ENCODE peak calls at places on chromosomes 4 and X, in seven cellular contexts. U is stomach; S is mesenchymal stem cell; E is GM23338; M is naive thymus-derived CD4-positive, alpha-beta T cell; R is tibial nerve; F is heart right ventricle. N is an unnamed sample.

GRCh38 chr4:155342142-155342541 is 34.6 kb downstream of the MAP9 start:
- DNase-seq in F (no peak), E (no peak), M (no peak), S (peak; percentile 11), U (no peak), R (no peak), N (no peak)

GRCh38 chr4:10730590-10730989 is 46.0 kb upstream of the CLNK start:
- DNase-seq in S (no peak), F (no peak), U (no peak), R (no peak), E (no peak), M (no peak), N (no peak)

GRCh38 chrX:150968862-150969720 is 14.0 kb upstream of the HMGB3 start:
- DNase-seq in U (no peak), S (no peak), R (no peak), F (no peak), M (no peak), E (peak; percentile 32), N (no peak)

GRCh38 chr4:105088110-105088879 is 58.4 kb upstream of the TET2 start:
- DNase-seq in M (no peak), U (no peak), R (no peak), F (peak; percentile 23), E (peak; percentile 62), S (peak; percentile 93), N (no peak)

GRCh38 chr4:155889036-155889793 is 14.3 kb upstream of the TDO2 start:
- DNase-seq in R (no peak), E (no peak), F (peak; percentile 25), S (peak; percentile 94), M (no peak), U (no peak), N (no peak)

GRCh38 chrX:65610040-65610439 is 57.4 kb upstream of the MSN start:
- DNase-seq in M (no peak), S (peak; percentile 64), E (no peak), U (no peak), F (no peak), R (no peak), N (no peak)

GRCh38 chr4:112916868-112917267 is 132.6 kb upstream of the ANK2 start:
- DNase-seq in S (peak; percentile 68), R (no peak), M (no peak), U (no peak), E (peak; percentile 43), F (no peak), N (no peak)

GRCh38 chr4:26985836-26986235 is 125.2 kb downstream of the STIM2 start:
- DNase-seq in E (no peak), M (peak; percentile 62), U (no peak), F (no peak), R (no peak), S (no peak), N (no peak)

GRCh38 chrX:110056419-110056818 is 53.5 kb downstream of the TMEM164 start:
- DNase-seq in F (no peak), E (no peak), U (no peak), M (no peak), S (no peak), R (no peak), N (no peak)

GRCh38 chrX:150692837-150693781 is at the start of gene MTMR1:
- DNase-seq in F (peak; percentile 18), S (no peak), R (no peak), U (peak; percentile 44), M (peak; percentile 52), E (peak; percentile 29), N (no peak)

GRCh38 chr4:138975225-138975624 is 40.4 kb upstream of the NOCT start:
- DNase-seq in M (no peak), E (peak; percentile 91), U (no peak), R (no peak), S (no peak), F (no peak), N (no peak)

GRCh38 chr4:151960449-151961246 is 199.8 kb upstream of the GATB start:
- DNase-seq in M (no peak), U (no peak), S (no peak), F (peak; percentile 17), R (no peak), E (no peak), N (no peak)

GRCh38 chr4:184826315-184827266 is 823 bp upstream of the ACSL1 start:
- DNase-seq in R (no peak), F (no peak), U (peak; percentile 46), E (peak; percentile 41), M (peak; percentile 57), S (peak; percentile 44), N (no peak)

GRCh38 chr4:110754726-110755125 is 131.8 kb upstream of the PITX2 start:
- DNase-seq in M (no peak), R (no peak), S (no peak), U (no peak), E (no peak), F (no peak), N (no peak)

GRCh38 chr4:81319657-81320056 is 104.6 kb upstream of the PRKG2 start:
- DNase-seq in S (no peak), U (no peak), E (no peak), M (no peak), R (no peak), F (no peak), N (no peak)

GRCh38 chrX:9379697-9380551 is 84.9 kb upstream of the TBL1X start:
- DNase-seq in U (no peak), R (no peak), E (no peak), S (peak; percentile 38), M (no peak), F (no peak), N (no peak)

GRCh38 chrX:49876750-49877149 is 2.5 kb upstream of the USP27X start:
- DNase-seq in S (peak; percentile 34), R (no peak), F (no peak), E (peak; percentile 51), M (peak; percentile 34), U (no peak), N (no peak)

GRCh38 chr4:4492161-4492847 is 49.5 kb downstream of the STX18 start:
- DNase-seq in R (no peak), F (no peak), U (no peak), E (no peak), M (no peak), S (peak; percentile 63), N (no peak)

GRCh38 chr4:4490816-4491215 is 51.0 kb downstream of the STX18 start:
- DNase-seq in E (no peak), U (no peak), F (no peak), M (no peak), S (no peak), R (no peak), N (no peak)

GRCh38 chr4:4491396-4491893 is 50.4 kb downstream of the STX18 start:
- DNase-seq in S (no peak), F (no peak), U (no peak), R (no peak), M (no peak), E (no peak), N (no peak)

GRCh38 chr4:4496604-4497372 is 45.1 kb downstream of the STX18 start:
- DNase-seq in F (no peak), S (peak; percentile 72), R (no peak), E (no peak), U (no peak), M (no peak), N (no peak)

DNA sequence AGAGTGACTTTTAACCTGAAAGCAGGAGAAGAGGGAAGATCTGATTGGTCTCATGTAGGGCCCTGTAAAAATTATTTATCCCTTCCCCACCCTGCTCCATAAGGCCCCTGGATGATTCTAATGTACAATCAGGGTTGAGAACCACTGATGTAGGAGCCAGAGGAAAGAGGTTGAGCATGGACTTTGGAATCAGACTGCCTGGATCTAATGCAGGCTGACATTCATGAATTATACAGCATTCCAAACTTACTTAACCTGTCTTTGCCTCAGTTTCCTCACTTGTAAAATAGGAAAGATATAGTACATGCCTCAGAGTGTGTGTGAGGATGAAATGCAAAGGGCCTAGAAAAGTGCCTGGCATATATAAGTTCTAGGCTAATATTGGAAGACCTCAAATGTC is 47.0 kb downstream of the STX18 start:
- DNase-seq in R (no peak), U (no peak), E (no peak), M (no peak), F (no peak), S (no peak), N (no peak)
- H3K4me1 ChIP-seq in R (no peaks in the 10 kb centered on the region), U (peaks cover 8% of the 10 kb centered on the region), E (peaks cover 11% of the 10 kb centered on the region), M (no peaks in the 10 kb centered on the region), F (peaks cover 17% of the 10 kb centered on the region), S (peaks cover 5% of the 10 kb centered on the region), N (no peaks in the 10 kb centered on the region)

GRCh38 chrX:154059729-154060245 is 37.7 kb downstream of the MECP2 start:
- DNase-seq in F (no peak), E (no peak), M (no peak), R (no peak), U (no peak), S (no peak), N (no peak)

GRCh38 chrX:154059231-154059630 is 38.3 kb downstream of the MECP2 start:
- DNase-seq in S (no peak), M (no peak), U (no peak), E (no peak), R (no peak), F (no peak), N (no peak)

GRCh38 chrX:154058207-154058997 is 38.7 kb upstream of the IRAK1 start:
- DNase-seq in U (no peak), R (no peak), F (no peak), M (no peak), E (no peak), S (no peak), N (no peak)

GRCh38 chrX:154057790-154058189 is 38.1 kb upstream of the IRAK1 start:
- DNase-seq in M (no peak), S (no peak), R (no peak), F (no peak), E (no peak), U (no peak), N (no peak)

GRCh38 chrX:154056739-154057367 is 37.2 kb upstream of the IRAK1 start:
- DNase-seq in S (peak; percentile 59), M (peak; percentile 24), E (no peak), U (no peak), F (no peak), R (no peak), N (no peak)
- H3K27ac ChIP-seq in S (no peak overlapping the region), M (peak overlapping the region; percentile 23), E (no peak overlapping the region), U (no peak overlapping the region), F (no peak overlapping the region), R (no peak overlapping the region), N (no peak overlapping the region)

GRCh38 chr4:52987401-52988056 is 125.4 kb downstream of the RASL11B start:
- DNase-seq in F (no peak), S (no peak), R (no peak), M (no peak), U (no peak), E (no peak), N (no peak)

GRCh38 chr4:52991452-52991851 is 129.3 kb downstream of the RASL11B start:
- DNase-seq in R (no peak), F (no peak), M (no peak), E (no peak), S (no peak), U (no peak), N (no peak)

GRCh38 chr4:52993771-52994170 is 131.7 kb downstream of the RASL11B start:
- DNase-seq in M (no peak), U (no peak), R (no peak), E (no peak), F (no peak), S (no peak), N (no peak)

GRCh38 chr4:52989865-52990264 is 127.7 kb downstream of the RASL11B start:
- DNase-seq in R (no peak), E (no peak), U (no peak), M (no peak), S (peak; percentile 33), F (no peak), N (no peak)

GRCh38 chr4:52990706-52991105 is 128.6 kb downstream of the RASL11B start:
- DNase-seq in S (no peak), R (no peak), U (no peak), F (no peak), E (no peak), M (no peak), N (no peak)
- H3K4me1 ChIP-seq in S (peaks cover 2% of the 10 kb centered on the region), R (no peaks in the 10 kb centered on the region), U (no peaks in the 10 kb centered on the region), F (peaks cover 6% of the 10 kb centered on the region), E (no peaks in the 10 kb centered on the region), M (no peaks in the 10 kb centered on the region), N (peaks cover 2% of the 10 kb centered on the region)

GRCh38 chr4:114272226-114272625 is 292.8 kb upstream of the ARSJ start:
- DNase-seq in M (no peak), F (no peak), E (no peak), U (no peak), R (no peak), S (peak; percentile 89), N (no peak)
- H3K27ac ChIP-seq in M (no peak overlapping the region), F (no peak overlapping the region), E (no peak overlapping the region), U (no peak overlapping the region), R (no peak overlapping the region), S (peak overlapping the region; percentile 82), N (no peak overlapping the region)

N was measured in lung.